ENCODE peak calls at places on chromosomes 13 and 19, in five cellular contexts. Z is stomach, Y is tibial nerve, G is uterus, A is testis. V is an unnamed sample.

GRCh38 chr13:108361769-108362168 is 92.3 kb downstream of the TNFSF13B start:
- DNase-seq in Z (no peak), Y (no peak), G (no peak), A (no peak), V (no peak)

GRCh38 chr13:84417426-84417825 is 535.2 kb upstream of the SLITRK1 start:
- DNase-seq in Z (no peak), Y (no peak), G (no peak), A (no peak), V (no peak)

GRCh38 chr13:62194371-62194770 is 778.7 kb upstream of the PCDH20 start:
- DNase-seq in Z (no peak), Y (no peak), G (no peak), A (no peak), V (no peak)

GRCh38 chr19:5623397-5624153 is 692 bp downstream of the SAFB start:
- DNase-seq in Z (no peak), Y (no peak), G (no peak), A (no peak), V (no peak)

GRCh38 chr19:1074512-1075283 is 7.7 kb downstream of the ARHGAP45 start:
- DNase-seq in Z (peak), Y (peak), G (no peak), A (peak), V (peak)

GRCh38 chr13:74562381-74562780 is 428.2 kb upstream of the KLF12 start:
- DNase-seq in Z (no peak), Y (no peak), G (no peak), A (no peak), V (no peak)

GRCh38 chr19:38801359-38802095 is 11.2 kb downstream of the LGALS4 start:
- DNase-seq in Z (no peak), Y (no peak), G (no peak), A (no peak), V (no peak)

GRCh38 chr19:57008432-57008831 is 111.4 kb upstream of the USP29 start:
- DNase-seq in Z (no peak), Y (no peak), G (no peak), A (no peak), V (peak)

GRCh38 chr19:7928741-7929701 is 3.1 kb upstream of the CTXN1 start:
- DNase-seq in Z (no peak), Y (peak), G (peak), A (no peak), V (peak)

GRCh38 chr13:64928704-64929499 is 2301.2 kb downstream of the PCDH9 start:
- DNase-seq in Z (no peak), Y (no peak), G (no peak), A (no peak), V (no peak)

GRCh38 chr19:49558591-49558990 is 21.8 kb downstream of the NOSIP start:
- DNase-seq in Z (no peak), Y (no peak), G (no peak), A (no peak), V (no peak)

GRCh38 chr13:23392925-23393645 is 40.4 kb downstream of the SACS start:
- DNase-seq in Z (no peak), Y (no peak), G (no peak), A (no peak), V (no peak)

GRCh38 chr19:1373534-1374249 is 10.0 kb upstream of the NDUFS7 start:
- DNase-seq in Z (peak), Y (no peak), G (no peak), A (peak), V (no peak)

GRCh38 chr19:18208098-18208951 is 4.5 kb upstream of the RAB3A start:
- DNase-seq in Z (no peak), Y (no peak), G (peak), A (peak), V (peak)

GRCh38 chr13:78376033-78376432 is 227.3 kb downstream of the POU4F1 start:
- DNase-seq in Z (no peak), Y (no peak), G (no peak), A (no peak), V (no peak)

GRCh38 chr19:55704494-55705245 is 29.6 kb downstream of the EPN1 start:
- DNase-seq in Z (no peak), Y (no peak), G (no peak), A (no peak), V (no peak)

GRCh38 chr13:44919103-44919804 is 70.0 kb downstream of the NUFIP1 start:
- DNase-seq in Z (no peak), Y (no peak), G (no peak), A (no peak), V (no peak)

GRCh38 chr19:16419671-16420394 is 51.9 kb downstream of the EPS15L1 start:
- DNase-seq in Z (no peak), Y (no peak), G (no peak), A (no peak), V (no peak)

GRCh38 chr19:41776700-41777099 is 19.7 kb upstream of the CEACAM3 start:
- DNase-seq in Z (no peak), Y (no peak), G (no peak), A (no peak), V (no peak)

GRCh38 chr19:50368649-50369570 is 3.5 kb upstream of the NAPSA start:
- DNase-seq in Z (peak), Y (peak), G (peak), A (peak), V (peak)

GRCh38 chr19:29622191-29623070 is 16.3 kb downstream of the POP4 start:
- DNase-seq in Z (no peak), Y (no peak), G (no peak), A (no peak), V (no peak)

GRCh38 chr13:98307392-98307743 is 130.3 kb upstream of the RNF113B start:
- DNase-seq in Z (no peak), Y (no peak), G (no peak), A (no peak), V (no peak)

GRCh38 chr13:36840718-36841250 is 21.8 kb downstream of the RFXAP start:
- DNase-seq in Z (no peak), Y (no peak), G (no peak), A (no peak), V (no peak)

GRCh38 chr13:45851171-45851889 is at the start of gene SIAH3:
- DNase-seq in Z (no peak), Y (peak), G (no peak), A (peak), V (no peak)

GRCh38 chr13:98222081-98222554 is 45.0 kb upstream of the RNF113B start:
- DNase-seq in Z (peak), Y (no peak), G (no peak), A (no peak), V (no peak)

GRCh38 chr19:51029718-51030117 is 3.3 kb upstream of the KLK11 start:
- DNase-seq in Z (no peak), Y (no peak), G (no peak), A (peak), V (peak)

GRCh38 chr19:47778089-47778953 is at the start of gene SELENOW:
- DNase-seq in Z (peak), Y (peak), G (peak), A (peak), V (peak)

GRCh38 chr19:42529248-42529764 is 1.0 kb upstream of the CEACAM1 start:
- DNase-seq in Z (peak), Y (peak), G (peak), A (peak), V (no peak)

GRCh38 chr13:34044660-34045080 is 226.7 kb downstream of the RFC3 start:
- DNase-seq in Z (no peak), Y (no peak), G (no peak), A (no peak), V (no peak)

GRCh38 chr19:10290439-10290875 is 705 bp downstream of the ICAM5 start:
- DNase-seq in Z (no peak), Y (no peak), G (no peak), A (no peak), V (no peak)

GRCh38 chr19:1407662-1408299 is 395 bp downstream of the DAZAP1 start:
- DNase-seq in Z (no peak), Y (no peak), G (peak), A (no peak), V (peak)

GRCh38 chr13:43285891-43286602 is 262.7 kb downstream of the DNAJC15 start:
- DNase-seq in Z (no peak), Y (no peak), G (no peak), A (no peak), V (no peak)

GRCh38 chr13:31074750-31075149 is 87.0 kb downstream of the HSPH1 start:
- DNase-seq in Z (no peak), Y (no peak), G (no peak), A (no peak), V (no peak)

GRCh38 chr13:20378721-20379120 is 146.6 kb upstream of the GJB6 start:
- DNase-seq in Z (no peak), Y (no peak), G (no peak), A (no peak), V (no peak)

GRCh38 chr13:36795463-36795862 is 23.6 kb upstream of the RFXAP start:
- DNase-seq in Z (no peak), Y (no peak), G (no peak), A (no peak), V (no peak)

GRCh38 chr19:53424968-53425597 is 6.7 kb upstream of the ZNF761 start:
- DNase-seq in Z (peak), Y (peak), G (peak), A (peak), V (peak)

GRCh38 chr19:5338661-5339469 is 1.7 kb downstream of the PTPRS start:
- DNase-seq in Z (no peak), Y (no peak), G (no peak), A (no peak), V (no peak)

GRCh38 chr13:74710006-74710405 is 575.8 kb upstream of the KLF12 start:
- DNase-seq in Z (no peak), Y (no peak), G (no peak), A (no peak), V (no peak)

GRCh38 chr19:46892252-46893179 is 31.7 kb downstream of the ARHGAP35 start:
- DNase-seq in Z (no peak), Y (no peak), G (no peak), A (no peak), V (no peak)

GRCh38 chr13:96751089-96751488 is 243.2 kb downstream of the OXGR1 start:
- DNase-seq in Z (no peak), Y (no peak), G (no peak), A (no peak), V (no peak)

GRCh38 chr19:33752018-33752790 is 44.5 kb upstream of the KCTD15 start:
- DNase-seq in Z (no peak), Y (no peak), G (no peak), A (no peak), V (no peak)

GRCh38 chr19:33750587-33751385 is 45.9 kb upstream of the KCTD15 start:
- DNase-seq in Z (no peak), Y (no peak), G (no peak), A (no peak), V (no peak)

GRCh38 chr19:33751386-33751770 is 45.3 kb upstream of the KCTD15 start:
- DNase-seq in Z (no peak), Y (no peak), G (no peak), A (no peak), V (no peak)

GRCh38 chr19:33754361-33754760 is 42.3 kb upstream of the KCTD15 start:
- DNase-seq in Z (no peak), Y (no peak), G (no peak), A (no peak), V (no peak)

GRCh38 chr19:33752945-33753344 is 43.7 kb upstream of the KCTD15 start:
- DNase-seq in Z (no peak), Y (no peak), G (no peak), A (no peak), V (no peak)
- H3K4me3 ChIP-seq in Z (no peak), Y (no peak), G (no peak), A (no peak), V (no peak)

GRCh38 chr13:113452942-113453901 is at the start of gene ADPRHL1:
- DNase-seq in Z (no peak), Y (no peak), G (no peak), A (peak), V (peak)

GRCh38 chr13:113448885-113449692 is 4.2 kb downstream of the ADPRHL1 start:
- DNase-seq in Z (peak), Y (peak), G (peak), A (peak), V (peak)

GRCh38 chr13:113453962-113454361 is 674 bp upstream of the ADPRHL1 start:
- DNase-seq in Z (no peak), Y (no peak), G (no peak), A (no peak), V (peak)

GRCh38 chr13:113449693-113450347 is 3.5 kb downstream of the ADPRHL1 start:
- DNase-seq in Z (no peak), Y (no peak), G (no peak), A (no peak), V (peak)

GRCh38 chr13:113451951-113452421 is 1.3 kb downstream of the ADPRHL1 start:
- DNase-seq in Z (no peak), Y (no peak), G (no peak), A (peak), V (peak)
- TF ChIP-seq POLR2A in Z (no peak), Y (no peak), G (no peak), A (no peak), V (no peak)

GRCh38 chr13:25980255-25980654 is 71.6 kb downstream of the SHISA2 start:
- DNase-seq in Z (no peak), Y (no peak), G (no peak), A (no peak), V (no peak)
- TF ChIP-seq CTCF in Z (no peak), Y (no peak), G (no peak), A (no peak), V (no peak)

DNA sequence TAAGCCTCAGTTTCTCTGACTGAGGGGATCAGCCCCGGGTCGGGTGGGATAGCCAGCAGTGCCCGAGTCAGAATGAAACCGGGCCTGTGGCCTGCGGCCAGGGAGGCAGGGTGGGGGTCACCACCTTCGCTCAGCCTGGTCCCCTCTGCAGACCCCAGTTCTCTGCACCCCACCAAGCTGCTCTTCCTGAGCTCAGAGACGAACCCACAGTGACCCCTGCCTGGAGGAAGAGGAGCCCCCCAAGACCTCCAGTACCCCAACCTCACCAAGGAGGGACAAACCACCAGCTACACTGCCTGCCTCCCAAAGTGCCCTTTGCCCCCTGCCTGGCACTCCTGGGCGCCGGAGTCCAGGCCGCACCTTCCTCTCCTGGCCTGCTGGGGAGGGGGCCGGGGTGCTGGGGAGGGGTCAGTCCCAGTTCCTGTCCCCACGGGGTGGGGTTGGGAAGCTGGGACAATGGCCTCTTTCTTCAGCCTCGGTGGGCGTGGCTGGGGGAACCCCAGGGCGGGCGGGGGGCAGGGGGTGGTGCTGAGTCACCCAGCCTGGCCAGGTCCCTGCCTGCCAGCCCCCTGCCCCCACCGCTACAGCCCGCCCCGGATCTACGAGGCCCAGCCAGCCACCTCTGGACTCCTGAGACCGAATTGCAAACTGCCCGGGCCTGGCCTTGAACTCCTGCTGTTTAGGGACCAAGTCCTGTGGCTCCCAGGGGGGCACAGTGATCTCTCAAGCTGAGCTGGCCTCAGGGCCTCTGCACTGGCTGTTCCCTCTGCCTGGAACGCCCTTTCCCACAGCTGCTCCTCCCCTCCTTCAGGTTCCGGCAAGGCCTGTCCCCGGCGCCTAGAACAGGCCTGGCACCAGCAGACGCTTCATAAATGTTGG is 14.3 kb downstream of the ZBTB7A start:
- DNase-seq in Z (peak), Y (no peak), G (peak), A (no peak), V (peak)
- H3K4me3 ChIP-seq in Z (peak), Y (peak), G (no peak), A (no peak), V (no peak)

DNA sequence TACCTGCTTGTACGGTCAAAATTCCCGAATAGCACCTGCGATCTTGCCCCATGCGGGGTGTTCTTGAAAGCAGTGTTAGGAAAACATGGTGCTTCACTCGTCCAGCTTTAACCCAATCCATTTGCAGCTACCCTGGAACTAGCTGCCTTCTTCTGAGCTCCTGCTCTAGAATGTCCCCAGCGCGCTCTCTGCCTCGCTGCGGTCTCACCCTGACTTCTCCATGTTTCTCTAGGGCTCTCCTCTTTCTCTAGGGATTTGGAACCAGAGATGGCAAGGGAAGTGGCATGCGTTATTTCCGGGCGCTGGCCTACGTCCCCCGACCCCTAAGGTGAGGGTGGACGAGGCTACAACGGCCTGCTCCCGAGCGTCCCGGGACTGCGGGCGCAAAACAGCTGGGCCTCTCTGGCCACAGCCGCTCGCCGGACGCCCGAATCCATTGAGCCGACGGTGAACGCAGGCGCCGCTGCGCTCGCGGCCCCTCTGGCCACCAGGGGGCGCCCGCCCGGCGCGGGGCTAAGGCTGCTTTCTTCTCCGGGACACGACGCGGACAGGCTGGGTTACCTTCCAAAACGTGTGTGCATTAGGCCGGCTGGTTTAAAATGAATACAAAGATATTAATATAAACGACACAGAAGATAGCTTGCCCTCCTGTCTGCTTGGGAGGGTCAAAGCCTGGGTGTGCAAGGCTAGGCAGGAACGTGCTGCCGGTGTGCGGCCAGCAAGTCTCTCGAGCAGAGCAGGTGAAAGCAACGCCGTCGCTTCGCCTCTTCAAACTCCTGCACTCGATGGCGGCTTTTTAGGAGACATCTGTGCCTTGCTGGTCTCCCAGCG is 1.8 kb upstream of the SPRY2 start:
- DNase-seq in Z (peak), Y (peak), G (peak), A (peak), V (peak)
- TF ChIP-seq POLR2A in Z (no peak), Y (peak), G (peak), A (no peak), V (peak)

DNA sequence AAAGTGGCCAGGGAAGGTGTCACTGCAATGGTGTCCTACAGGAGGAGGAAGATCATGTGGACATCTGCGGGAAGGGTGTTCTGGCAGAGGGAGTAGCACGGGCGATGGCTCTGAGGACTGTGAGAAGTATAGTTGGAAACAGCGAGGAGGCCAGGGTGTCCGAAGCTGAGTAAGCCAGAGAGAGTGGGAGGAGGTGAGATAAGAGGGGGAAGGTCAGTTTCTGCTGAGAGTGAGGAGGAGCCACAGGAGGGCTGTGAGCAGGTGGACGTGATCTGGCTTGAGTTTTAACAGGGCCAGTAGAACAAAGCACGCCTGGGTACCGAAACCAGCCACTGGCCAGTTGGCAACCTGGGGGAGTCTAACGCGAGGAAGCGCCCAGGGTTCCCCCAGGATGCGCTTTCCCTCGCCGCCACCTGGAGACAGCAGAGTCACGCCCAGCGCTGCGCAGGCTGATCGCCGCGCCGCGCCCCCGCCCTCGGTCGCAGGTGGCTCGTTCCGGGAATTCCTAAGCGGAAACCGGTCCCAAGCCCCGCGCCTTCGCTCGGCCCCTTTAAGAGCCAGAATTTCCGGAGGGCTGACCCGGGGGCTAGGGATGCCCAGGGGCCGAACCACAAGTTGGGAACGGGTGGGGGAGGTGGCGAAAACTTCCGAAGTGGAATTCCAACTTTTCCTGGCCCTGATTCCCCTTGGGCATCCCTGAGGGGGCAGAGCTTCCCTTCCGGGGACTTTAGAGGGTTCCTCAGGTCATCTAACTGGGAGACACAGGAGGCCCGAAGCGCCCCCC is 1.1 kb upstream of the LSR start:
- DNase-seq in Z (peak), Y (no peak), G (no peak), A (peak), V (no peak)
- TF ChIP-seq CTCF in Z (no peak), Y (peak), G (peak), A (no peak), V (no peak)

GRCh38 chr19:3136684-3137055 is 837 bp downstream of the GNA15 start:
- DNase-seq in Z (no peak), Y (no peak), G (no peak), A (no peak), V (no peak)
- H3K4me3 ChIP-seq in Z (peak), Y (peak), G (no peak), A (no peak), V (peak)